ENCODE peak calls at places on chromosomes 16 and 17, in seven cellular contexts. E is NCI-H774, O is transverse colon, C is GM04504, T is NAMALWA, V is kidney glomerular epithelial cell, Y is NCI-H1694 treated with DMSO at 0.1 percent for 48 hours. K is an unnamed sample.

GRCh38 chr17:80189611-80190010 is 19.8 kb downstream of the CARD14 start:
- DNase-seq in E (no peak), O (no peak), C (no peak), T (no peak), V (no peak), Y (no peak), K (no peak)

GRCh38 chr16:76976101-76976500 is 214.9 kb upstream of the MON1B start:
- DNase-seq in E (no peak), O (no peak), C (no peak), T (peak; percentile 61), V (no peak), Y (no peak), K (peak; percentile 59)

GRCh38 chr16:75471723-75472634 is 7.5 kb upstream of the TMEM170A start:
- DNase-seq in E (peak; percentile 5), O (peak; percentile 61), C (no peak), T (peak; percentile 71), V (peak; percentile 59), Y (peak; percentile 66), K (peak; percentile 58)

GRCh38 chr16:57480127-57480753 is 6.1 kb downstream of the DOK4 start:
- DNase-seq in E (no peak), O (peak; percentile 90), C (no peak), T (no peak), V (peak; percentile 74), Y (no peak), K (no peak)

GRCh38 chr16:57984443-57985203 is 13.7 kb upstream of the CNGB1 start:
- DNase-seq in E (no peak), O (peak; percentile 85), C (no peak), T (peak; percentile 89), V (peak; percentile 35), Y (no peak), K (peak; percentile 88)

GRCh38 chr17:77001487-77001886 is 133.3 kb downstream of the MGAT5B start:
- DNase-seq in E (no peak), O (no peak), C (no peak), T (no peak), V (no peak), Y (no peak), K (no peak)

GRCh38 chr17:6996256-6997111 is 635 bp downstream of the ALOX12 start:
- DNase-seq in E (no peak), O (no peak), C (no peak), T (no peak), V (no peak), Y (no peak), K (no peak)

GRCh38 chr17:49690256-49690655 is 12.4 kb upstream of the SPOP start:
- DNase-seq in E (no peak), O (no peak), C (no peak), T (no peak), V (no peak), Y (no peak), K (no peak)

GRCh38 chr17:50466371-50467113 is 2.1 kb downstream of the CHAD start:
- DNase-seq in E (no peak), O (peak; percentile 86), C (no peak), T (peak; percentile 27), V (no peak), Y (no peak), K (peak; percentile 63)

GRCh38 chr17:63675607-63676539 is 24.1 kb downstream of the LIMD2 start:
- DNase-seq in E (peak; percentile 84), O (peak; percentile 86), C (peak; percentile 51), T (no peak), V (peak; percentile 68), Y (no peak), K (no peak)

GRCh38 chr16:89093602-89094251 is at the start of gene ACSF3:
- DNase-seq in E (peak; percentile 3), O (peak; percentile 65), C (peak; percentile 18), T (peak; percentile 62), V (peak; percentile 15), Y (no peak), K (peak; percentile 84)

GRCh38 chr16:74667215-74667765 is 613 bp upstream of the RFWD3 start:
- DNase-seq in E (peak; percentile 1), O (peak; percentile 19), C (no peak), T (no peak), V (no peak), Y (no peak), K (peak; percentile 47)

GRCh38 chr16:83953796-83954576 is 946 bp downstream of the OSGIN1 start:
- DNase-seq in E (no peak), O (no peak), C (no peak), T (peak; percentile 69), V (peak; percentile 57), Y (no peak), K (peak; percentile 32)

GRCh38 chr17:77592503-77592902 is 366.0 kb upstream of the TNRC6C start:
- DNase-seq in E (no peak), O (no peak), C (no peak), T (no peak), V (no peak), Y (no peak), K (no peak)